ENCODE peak calls at places on chromosome 22, in eight cellular contexts. I is breast epithelium; J is left lung; E is cardiac muscle cell; B is astrocyte of the spinal cord; Z is CD8-positive, alpha-beta T cell; R is uterus; G is colonic mucosa. C is an unnamed sample.
A peak's percentile ranks its signal among the peaks of the same experiment; 100 is the strongest.

GRCh38 chr22:29148826-29149225 is 56.9 kb upstream of the EMID1 start:
- DNase-seq in Z (no peak), J (peak; percentile 10), E (no peak), I (no peak), B (no peak), G (no peak), R (no peak), C (no peak)

GRCh38 chr22:17633217-17633997 is 4.9 kb upstream of the ATP6V1E1 start:
- DNase-seq in R (no peak), Z (no peak), B (peak; percentile 65), J (no peak), G (no peak), I (no peak), E (peak; percentile 81), C (peak; percentile 66)

GRCh38 chr22:25002241-25002985 is 49.9 kb downstream of the KIAA1671 start:
- DNase-seq in I (no peak), J (no peak), Z (no peak), E (peak; percentile 16), G (no peak), R (no peak), B (no peak), C (no peak)

GRCh38 chr22:25564979-25565677 is 653 bp downstream of the GRK3 start:
- DNase-seq in E (peak; percentile 31), Z (peak; percentile 4), G (peak; percentile 26), I (no peak), B (no peak), J (peak; percentile 43), R (peak; percentile 43), C (no peak)

GRCh38 chr22:22710719-22711531 is 66.5 kb downstream of the GGTLC2 start:
- DNase-seq in I (no peak), Z (peak; percentile 86), E (peak; percentile 52), B (no peak), R (peak; percentile 29), G (peak; percentile 77), J (peak; percentile 60), C (no peak)

GRCh38 chr22:27810566-27810965 is 9.0 kb upstream of the MN1 start:
- DNase-seq in R (peak; percentile 83), Z (no peak), B (no peak), I (no peak), E (peak; percentile 69), J (peak; percentile 57), G (peak; percentile 38), C (no peak)

GRCh38 chr22:32745251-32745995 is 56.1 kb upstream of the TIMP3 start:
- DNase-seq in Z (no peak), I (no peak), J (peak; percentile 69), B (peak; percentile 52), G (peak; percentile 39), R (peak; percentile 77), E (peak; percentile 48), C (no peak)

GRCh38 chr22:48740731-48741405 is 1086.8 kb downstream of the BRD1 start:
- DNase-seq in R (no peak), I (peak; percentile 28), Z (no peak), B (no peak), E (no peak), J (peak; percentile 20), G (no peak), C (no peak)

GRCh38 chr22:26502688-26503561 is 9.3 kb downstream of the TFIP11 start:
- DNase-seq in I (no peak), B (peak; percentile 53), J (no peak), G (peak; percentile 33), R (no peak), E (peak; percentile 60), Z (peak; percentile 64), C (no peak)

GRCh38 chr22:48803993-48804810 is 1023.5 kb downstream of the BRD1 start:
- DNase-seq in I (peak; percentile 44), E (no peak), Z (no peak), J (no peak), G (no peak), B (no peak), R (no peak), C (no peak)

GRCh38 chr22:32005453-32005852 is 37.6 kb upstream of the SLC5A1 start:
- DNase-seq in Z (no peak), R (no peak), E (peak; percentile 66), G (no peak), B (peak; percentile 22), J (no peak), I (no peak), C (no peak)

DNA sequence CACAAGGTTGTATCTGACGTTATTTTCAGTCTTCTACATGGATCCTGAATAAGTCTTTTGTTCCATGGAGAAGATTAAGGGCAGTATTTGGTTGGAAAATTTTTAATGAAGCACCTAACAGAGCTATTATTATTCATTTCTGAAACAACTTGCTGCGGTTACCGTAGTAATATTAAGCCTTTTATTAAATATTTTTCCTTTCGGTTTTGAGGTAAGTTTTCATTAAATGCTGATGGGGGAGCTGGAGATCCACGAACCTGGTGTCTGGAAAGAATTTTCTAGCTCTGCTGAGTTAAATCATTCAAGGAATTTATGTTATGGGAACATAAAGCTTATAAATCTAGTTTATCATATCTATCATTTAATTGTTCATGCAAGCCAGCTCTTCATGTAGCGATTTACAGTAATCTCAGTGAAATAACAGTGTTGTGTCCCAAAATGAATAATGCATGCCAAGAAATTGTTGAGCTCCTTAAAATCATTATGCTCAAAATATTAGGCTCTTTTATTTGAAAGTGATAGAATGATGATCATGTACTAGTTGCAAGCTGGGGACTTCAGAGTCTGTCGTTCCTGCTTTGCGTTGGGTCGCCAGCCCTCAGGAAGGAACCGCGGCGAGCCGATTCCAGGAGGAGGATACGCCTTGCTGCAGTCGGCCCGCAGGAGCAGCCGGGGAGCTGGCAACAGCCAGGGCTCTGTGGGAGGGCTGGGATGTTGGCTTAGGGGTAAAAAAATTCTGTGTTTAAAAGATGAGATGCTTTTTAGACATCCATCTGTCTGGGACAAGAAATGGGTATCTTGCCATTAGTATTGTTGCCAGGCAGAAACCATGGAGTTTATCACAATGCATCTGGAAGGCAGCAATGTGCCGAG is 83.1 kb downstream of the TBC1D22A start:
- DNase-seq in I (no peak), J (no peak), E (peak; percentile 78), Z (no peak), G (no peak), B (peak; percentile 73), R (no peak), C (no peak)
- TF ChIP-seq CTCF in I (peak; percentile 48), J (no peak), E (peak; percentile 57), Z (no peak), G (no peak), B (peak; percentile 56), R (peak; percentile 59), C (peak; percentile 11)

GRCh38 chr22:44330727-44331660 is 18.2 kb upstream of the SHISAL1 start:
- DNase-seq in B (no peak), G (no peak), I (no peak), R (no peak), Z (no peak), E (no peak), J (no peak), C (no peak)
- H3K4me3 ChIP-seq in B (peak overlapping the region; percentile 29), G (peak overlapping the region; percentile 13), I (peak overlapping the region; percentile 30), R (peak overlapping the region; percentile 36), Z (no peak overlapping the region), E (peak overlapping the region; percentile 51), J (no peak overlapping the region), C (no peak overlapping the region)

GRCh38 chr22:36193171-36193570 is 8.4 kb downstream of the APOL4 start:
- DNase-seq in J (no peak), G (no peak), B (no peak), Z (no peak), R (no peak), E (no peak), I (no peak), C (no peak)

GRCh38 chr22:36196254-36197064 is 5.2 kb downstream of the APOL4 start:
- DNase-seq in B (no peak), G (no peak), I (no peak), E (no peak), J (no peak), Z (no peak), R (no peak), C (no peak)

GRCh38 chr22:36193577-36193976 is 8.0 kb downstream of the APOL4 start:
- DNase-seq in Z (no peak), B (no peak), R (no peak), I (no peak), G (no peak), J (no peak), E (no peak), C (no peak)

GRCh38 chr22:36194385-36194784 is 7.2 kb downstream of the APOL4 start:
- DNase-seq in G (no peak), J (no peak), Z (no peak), E (no peak), I (no peak), B (no peak), R (no peak), C (no peak)

GRCh38 chr22:36194971-36195370 is 6.6 kb downstream of the APOL4 start:
- DNase-seq in I (no peak), Z (peak; percentile 21), B (peak; percentile 70), J (peak; percentile 67), E (peak; percentile 84), R (peak; percentile 49), G (peak; percentile 45), C (no peak)
- TF ChIP-seq CTCF in I (peak; percentile 53), Z (peak; percentile 56), B (peak; percentile 80), J (peak; percentile 63), E (peak; percentile 88), R (peak; percentile 77), G (peak; percentile 54), C (peak; percentile 65)

GRCh38 chr22:19962909-19963806 is 21.5 kb upstream of the TXNRD2 start:
- DNase-seq in J (peak; percentile 87), B (no peak), R (no peak), Z (no peak), G (peak; percentile 96), I (peak; percentile 97), E (no peak), C (no peak)

GRCh38 chr22:19965771-19966709 is 24.4 kb upstream of the TXNRD2 start:
- DNase-seq in I (no peak), G (no peak), B (no peak), R (no peak), Z (no peak), E (no peak), J (no peak), C (no peak)

GRCh38 chr22:19962246-19962908 is 20.8 kb upstream of the TXNRD2 start:
- DNase-seq in B (peak; percentile 76), G (peak; percentile 91), I (peak; percentile 78), J (peak; percentile 72), R (peak; percentile 53), E (peak; percentile 83), Z (peak; percentile 63), C (no peak)

GRCh38 chr22:19964701-19965386 is 23.2 kb upstream of the TXNRD2 start:
- DNase-seq in G (no peak), Z (no peak), R (no peak), E (no peak), I (no peak), B (no peak), J (no peak), C (no peak)

DNA sequence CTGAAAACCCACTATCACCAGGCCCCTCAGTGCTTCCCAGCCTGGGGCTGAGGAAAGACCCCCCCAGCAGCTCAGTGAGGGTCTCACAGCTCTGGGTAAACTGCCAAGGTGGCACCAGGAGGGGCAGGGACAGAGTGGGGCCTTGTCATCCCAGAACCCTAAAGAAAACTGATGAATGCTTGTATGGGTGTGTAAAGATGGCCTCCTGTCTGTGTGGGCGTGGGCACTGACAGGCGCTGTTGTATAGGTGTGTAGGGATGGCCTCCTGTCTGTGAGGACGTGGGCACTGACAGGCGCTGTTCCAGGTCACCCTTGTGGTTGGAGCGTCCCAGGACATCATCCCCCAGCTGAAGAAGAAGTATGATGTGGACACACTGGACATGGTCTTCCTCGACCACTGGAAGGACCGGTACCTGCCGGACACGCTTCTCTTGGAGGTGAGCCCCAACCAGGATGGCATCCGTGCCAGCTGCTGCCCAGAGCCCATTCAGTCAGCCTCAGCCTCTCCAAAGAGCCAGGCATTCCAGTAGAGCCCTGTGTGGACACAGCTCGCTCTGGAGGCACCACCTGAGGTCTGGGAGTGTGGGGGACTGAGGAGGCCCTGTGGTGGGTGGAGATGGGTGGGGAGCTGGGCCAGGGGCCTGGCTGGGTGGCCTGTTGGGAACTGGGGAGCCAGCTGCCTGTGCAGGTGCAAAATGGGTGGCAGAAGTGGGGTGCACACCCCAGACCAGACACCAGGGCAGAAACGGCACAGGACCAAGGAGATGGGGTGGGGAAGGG is 22.4 kb upstream of the TXNRD2 start:
- DNase-seq in G (no peak), B (no peak), E (no peak), Z (no peak), R (no peak), J (no peak), I (no peak), C (no peak)
- H3K4me3 ChIP-seq in G (peak overlapping the region; percentile 18), B (no peak overlapping the region), E (no peak overlapping the region), Z (no peak overlapping the region), R (no peak overlapping the region), J (no peak overlapping the region), I (no peak overlapping the region), C (no peak overlapping the region)